ENCODE peak calls at places on chromosomes 11 and 22, in eight cellular contexts. R is left colon; I is transverse colon; H is NCI-H1436; X is small intestine; Q is globus pallidus; U is neuronal stem cell; S is effector CD8-positive, alpha-beta T cell. F is an unnamed sample.

GRCh38 chr22:22235564-22235963 is 9.0 kb upstream of the VPREB1 start:
- DNase-seq in R (no peak), I (peak), H (no peak), X (peak), Q (peak), U (no peak), S (peak), F (no peak)

GRCh38 chr11:46527586-46527985 is 66.2 kb downstream of the AMBRA1 start:
- DNase-seq in R (no peak), I (no peak), H (no peak), X (no peak), Q (no peak), U (no peak), S (no peak), F (no peak)

GRCh38 chr11:29989181-29989580 is 27.6 kb downstream of the KCNA4 start:
- DNase-seq in R (no peak), I (no peak), H (no peak), X (no peak), Q (no peak), U (no peak), S (no peak), F (no peak)

GRCh38 chr22:40236131-40236665 is 58.5 kb downstream of the TNRC6B start:
- DNase-seq in R (no peak), I (no peak), H (no peak), X (no peak), Q (no peak), U (no peak), S (no peak), F (no peak)

GRCh38 chr11:10451399-10452116 is 3.5 kb upstream of the AMPD3 start:
- DNase-seq in R (no peak), I (no peak), H (peak), X (no peak), Q (peak), U (no peak), S (no peak), F (no peak)

GRCh38 chr22:45455212-45455611 is 41.7 kb downstream of the RIBC2 start:
- DNase-seq in R (no peak), I (no peak), H (no peak), X (no peak), Q (no peak), U (no peak), S (no peak), F (no peak)

GRCh38 chr22:24066260-24066659 is 55.2 kb downstream of the CABIN1 start:
- DNase-seq in R (no peak), I (no peak), H (no peak), X (peak), Q (no peak), U (no peak), S (no peak), F (no peak)

GRCh38 chr11:76579047-76579751 is 91.3 kb downstream of the LRRC32 start:
- DNase-seq in R (no peak), I (no peak), H (no peak), X (no peak), Q (no peak), U (no peak), S (no peak), F (no peak)

GRCh38 chr11:3169235-3169951 is 4.3 kb upstream of the OSBPL5 start:
- DNase-seq in R (no peak), I (peak), H (no peak), X (peak), Q (peak), U (no peak), S (no peak), F (no peak)

GRCh38 chr22:41410311-41410751 is 28.6 kb downstream of the TEF start:
- DNase-seq in R (peak), I (no peak), H (no peak), X (no peak), Q (no peak), U (no peak), S (no peak), F (no peak)

GRCh38 chr11:121595717-121596156 is 143.0 kb upstream of the SORL1-AS1 start:
- DNase-seq in R (peak), I (no peak), H (no peak), X (no peak), Q (no peak), U (no peak), S (no peak), F (no peak)

GRCh38 chr11:75351541-75352416 is at the start of gene ARRB1:
- DNase-seq in R (peak), I (peak), H (peak), X (peak), Q (no peak), U (peak), S (peak), F (peak)

GRCh38 chr11:120058931-120059330 is 79.0 kb downstream of the TRIM29 start:
- DNase-seq in R (no peak), I (no peak), H (no peak), X (no peak), Q (no peak), U (no peak), S (no peak), F (no peak)

GRCh38 chr11:119445850-119446249 is 22.9 kb upstream of the THY1 start:
- DNase-seq in R (no peak), I (no peak), H (no peak), X (no peak), Q (no peak), U (no peak), S (no peak), F (no peak)

GRCh38 chr22:43600265-43600664 is 188.5 kb downstream of the MPPED1 start:
- DNase-seq in R (no peak), I (no peak), H (no peak), X (no peak), Q (no peak), U (no peak), S (no peak), F (no peak)

GRCh38 chr11:64341851-64342791 is 2.1 kb downstream of the CCDC88B start:
- DNase-seq in R (peak), I (peak), H (peak), X (peak), Q (peak), U (peak), S (peak), F (no peak)

GRCh38 chr11:77154381-77155081 is 26.5 kb downstream of the MYO7A start:
- DNase-seq in R (no peak), I (no peak), H (no peak), X (no peak), Q (peak), U (no peak), S (no peak), F (no peak)

GRCh38 chr11:126949066-126949945 is 51.3 kb downstream of the KIRREL3 start:
- DNase-seq in R (no peak), I (no peak), H (no peak), X (no peak), Q (no peak), U (no peak), S (no peak), F (no peak)

F was measured in NCI-H2227 treated with DMSO at 0.1 percent for 48 hours.